ENCODE peak calls at places on chromosomes 1 and 21, in five cellular contexts. One of them, this sample, is unnamed.

GRCh38 chr1:43256675-43257570 is 12.9 kb upstream of the TMEM125 start:
- DNase-seq in IMR-90: no peak
- DNase-seq in NT2/D1: no peak
- DNase-seq in stimulated activated naive CD8-positive, alpha-beta T cell treated with anti-CD3 and anti-CD28 coated beads, Interleukin-15, Interleukin-2, amounts not matched to agents 100 U/mL and 50 U/mL, for 24 hours: no peak
- DNase-seq in stimulated activated CD4-positive, alpha-beta T cell treated with anti-CD3 and anti-CD28 coated beads, Interleukin-12 subunit alpha, Interleukin-12 subunit beta, amount 100 ng/mL, for 24 hours: no peak
- DNase-seq in this sample: no peak

GRCh38 chr1:34915521-34915920 is 13.9 kb downstream of the DLGAP3 start:
- DNase-seq in IMR-90: no peak
- DNase-seq in NT2/D1: no peak
- DNase-seq in stimulated activated naive CD8-positive, alpha-beta T cell treated with anti-CD3 and anti-CD28 coated beads, Interleukin-15, Interleukin-2, amounts not matched to agents 100 U/mL and 50 U/mL, for 24 hours: no peak
- DNase-seq in stimulated activated CD4-positive, alpha-beta T cell treated with anti-CD3 and anti-CD28 coated beads, Interleukin-12 subunit alpha, Interleukin-12 subunit beta, amount 100 ng/mL, for 24 hours: no peak
- DNase-seq in this sample: no peak

GRCh38 chr1:174413632-174414031 is 34.1 kb upstream of the GPR52 start:
- DNase-seq in IMR-90: no peak
- DNase-seq in NT2/D1: peak
- DNase-seq in stimulated activated naive CD8-positive, alpha-beta T cell treated with anti-CD3 and anti-CD28 coated beads, Interleukin-15, Interleukin-2, amounts not matched to agents 100 U/mL and 50 U/mL, for 24 hours: no peak
- DNase-seq in stimulated activated CD4-positive, alpha-beta T cell treated with anti-CD3 and anti-CD28 coated beads, Interleukin-12 subunit alpha, Interleukin-12 subunit beta, amount 100 ng/mL, for 24 hours: no peak
- DNase-seq in this sample: peak

GRCh38 chr1:232435746-232436145 is 194.2 kb downstream of the SIPA1L2 start:
- DNase-seq in IMR-90: peak
- DNase-seq in NT2/D1: no peak
- DNase-seq in stimulated activated naive CD8-positive, alpha-beta T cell treated with anti-CD3 and anti-CD28 coated beads, Interleukin-15, Interleukin-2, amounts not matched to agents 100 U/mL and 50 U/mL, for 24 hours: no peak
- DNase-seq in stimulated activated CD4-positive, alpha-beta T cell treated with anti-CD3 and anti-CD28 coated beads, Interleukin-12 subunit alpha, Interleukin-12 subunit beta, amount 100 ng/mL, for 24 hours: no peak
- DNase-seq in this sample: no peak

GRCh38 chr21:35189077-35189863 is 140.2 kb upstream of the RUNX1 start:
- DNase-seq in IMR-90: peak
- DNase-seq in NT2/D1: no peak
- DNase-seq in stimulated activated naive CD8-positive, alpha-beta T cell treated with anti-CD3 and anti-CD28 coated beads, Interleukin-15, Interleukin-2, amounts not matched to agents 100 U/mL and 50 U/mL, for 24 hours: no peak
- DNase-seq in stimulated activated CD4-positive, alpha-beta T cell treated with anti-CD3 and anti-CD28 coated beads, Interleukin-12 subunit alpha, Interleukin-12 subunit beta, amount 100 ng/mL, for 24 hours: no peak
- DNase-seq in this sample: no peak

GRCh38 chr1:52551476-52552235 is 1.2 kb downstream of the TUT4 start:
- DNase-seq in IMR-90: peak
- DNase-seq in NT2/D1: no peak
- DNase-seq in stimulated activated naive CD8-positive, alpha-beta T cell treated with anti-CD3 and anti-CD28 coated beads, Interleukin-15, Interleukin-2, amounts not matched to agents 100 U/mL and 50 U/mL, for 24 hours: peak
- DNase-seq in stimulated activated CD4-positive, alpha-beta T cell treated with anti-CD3 and anti-CD28 coated beads, Interleukin-12 subunit alpha, Interleukin-12 subunit beta, amount 100 ng/mL, for 24 hours: no peak
- DNase-seq in this sample: no peak

GRCh38 chr1:31102501-31102950 is 37.0 kb upstream of the PUM1 start:
- DNase-seq in IMR-90: peak
- DNase-seq in NT2/D1: peak
- DNase-seq in stimulated activated naive CD8-positive, alpha-beta T cell treated with anti-CD3 and anti-CD28 coated beads, Interleukin-15, Interleukin-2, amounts not matched to agents 100 U/mL and 50 U/mL, for 24 hours: no peak
- DNase-seq in stimulated activated CD4-positive, alpha-beta T cell treated with anti-CD3 and anti-CD28 coated beads, Interleukin-12 subunit alpha, Interleukin-12 subunit beta, amount 100 ng/mL, for 24 hours: no peak
- DNase-seq in this sample: no peak

GRCh38 chr1:173224280-173224886 is 17.3 kb upstream of the TNFSF4 start:
- DNase-seq in IMR-90: peak
- DNase-seq in NT2/D1: no peak
- DNase-seq in stimulated activated naive CD8-positive, alpha-beta T cell treated with anti-CD3 and anti-CD28 coated beads, Interleukin-15, Interleukin-2, amounts not matched to agents 100 U/mL and 50 U/mL, for 24 hours: no peak
- DNase-seq in stimulated activated CD4-positive, alpha-beta T cell treated with anti-CD3 and anti-CD28 coated beads, Interleukin-12 subunit alpha, Interleukin-12 subunit beta, amount 100 ng/mL, for 24 hours: no peak
- DNase-seq in this sample: no peak

GRCh38 chr1:233993651-233994050 is 89.2 kb downstream of the SLC35F3 start:
- DNase-seq in IMR-90: no peak
- DNase-seq in NT2/D1: no peak
- DNase-seq in stimulated activated naive CD8-positive, alpha-beta T cell treated with anti-CD3 and anti-CD28 coated beads, Interleukin-15, Interleukin-2, amounts not matched to agents 100 U/mL and 50 U/mL, for 24 hours: no peak
- DNase-seq in stimulated activated CD4-positive, alpha-beta T cell treated with anti-CD3 and anti-CD28 coated beads, Interleukin-12 subunit alpha, Interleukin-12 subunit beta, amount 100 ng/mL, for 24 hours: no peak
- DNase-seq in this sample: no peak

GRCh38 chr1:95532335-95532734 is 298.3 kb downstream of the RWDD3 start:
- DNase-seq in IMR-90: no peak
- DNase-seq in NT2/D1: no peak
- DNase-seq in stimulated activated naive CD8-positive, alpha-beta T cell treated with anti-CD3 and anti-CD28 coated beads, Interleukin-15, Interleukin-2, amounts not matched to agents 100 U/mL and 50 U/mL, for 24 hours: no peak
- DNase-seq in stimulated activated CD4-positive, alpha-beta T cell treated with anti-CD3 and anti-CD28 coated beads, Interleukin-12 subunit alpha, Interleukin-12 subunit beta, amount 100 ng/mL, for 24 hours: no peak
- DNase-seq in this sample: no peak

GRCh38 chr1:9269078-9269501 is 23.6 kb upstream of the SPSB1 start:
- DNase-seq in IMR-90: no peak
- DNase-seq in NT2/D1: no peak
- DNase-seq in stimulated activated naive CD8-positive, alpha-beta T cell treated with anti-CD3 and anti-CD28 coated beads, Interleukin-15, Interleukin-2, amounts not matched to agents 100 U/mL and 50 U/mL, for 24 hours: no peak
- DNase-seq in stimulated activated CD4-positive, alpha-beta T cell treated with anti-CD3 and anti-CD28 coated beads, Interleukin-12 subunit alpha, Interleukin-12 subunit beta, amount 100 ng/mL, for 24 hours: no peak
- DNase-seq in this sample: no peak

GRCh38 chr1:203026666-203027663 is 674 bp downstream of the PPFIA4 start:
- DNase-seq in IMR-90: no peak
- DNase-seq in NT2/D1: no peak
- DNase-seq in stimulated activated naive CD8-positive, alpha-beta T cell treated with anti-CD3 and anti-CD28 coated beads, Interleukin-15, Interleukin-2, amounts not matched to agents 100 U/mL and 50 U/mL, for 24 hours: peak
- DNase-seq in stimulated activated CD4-positive, alpha-beta T cell treated with anti-CD3 and anti-CD28 coated beads, Interleukin-12 subunit alpha, Interleukin-12 subunit beta, amount 100 ng/mL, for 24 hours: no peak
- DNase-seq in this sample: no peak

GRCh38 chr1:218330043-218330623 is 15.0 kb upstream of the TGFB2 start:
- DNase-seq in IMR-90: peak
- DNase-seq in NT2/D1: no peak
- DNase-seq in stimulated activated naive CD8-positive, alpha-beta T cell treated with anti-CD3 and anti-CD28 coated beads, Interleukin-15, Interleukin-2, amounts not matched to agents 100 U/mL and 50 U/mL, for 24 hours: no peak
- DNase-seq in stimulated activated CD4-positive, alpha-beta T cell treated with anti-CD3 and anti-CD28 coated beads, Interleukin-12 subunit alpha, Interleukin-12 subunit beta, amount 100 ng/mL, for 24 hours: no peak
- DNase-seq in this sample: no peak

GRCh38 chr1:25590096-25590824 is 26.3 kb upstream of the MAN1C1 start:
- DNase-seq in IMR-90: peak
- DNase-seq in NT2/D1: no peak
- DNase-seq in stimulated activated naive CD8-positive, alpha-beta T cell treated with anti-CD3 and anti-CD28 coated beads, Interleukin-15, Interleukin-2, amounts not matched to agents 100 U/mL and 50 U/mL, for 24 hours: no peak
- DNase-seq in stimulated activated CD4-positive, alpha-beta T cell treated with anti-CD3 and anti-CD28 coated beads, Interleukin-12 subunit alpha, Interleukin-12 subunit beta, amount 100 ng/mL, for 24 hours: no peak
- DNase-seq in this sample: no peak

GRCh38 chr1:184212649-184213314 is 161.3 kb downstream of the TSEN15 start:
- DNase-seq in IMR-90: peak
- DNase-seq in NT2/D1: peak
- DNase-seq in stimulated activated naive CD8-positive, alpha-beta T cell treated with anti-CD3 and anti-CD28 coated beads, Interleukin-15, Interleukin-2, amounts not matched to agents 100 U/mL and 50 U/mL, for 24 hours: no peak
- DNase-seq in stimulated activated CD4-positive, alpha-beta T cell treated with anti-CD3 and anti-CD28 coated beads, Interleukin-12 subunit alpha, Interleukin-12 subunit beta, amount 100 ng/mL, for 24 hours: no peak
- DNase-seq in this sample: no peak

GRCh38 chr1:67793562-67793961 is 39.7 kb downstream of the GNG12 start:
- DNase-seq in IMR-90: peak
- DNase-seq in NT2/D1: no peak
- DNase-seq in stimulated activated naive CD8-positive, alpha-beta T cell treated with anti-CD3 and anti-CD28 coated beads, Interleukin-15, Interleukin-2, amounts not matched to agents 100 U/mL and 50 U/mL, for 24 hours: no peak
- DNase-seq in stimulated activated CD4-positive, alpha-beta T cell treated with anti-CD3 and anti-CD28 coated beads, Interleukin-12 subunit alpha, Interleukin-12 subunit beta, amount 100 ng/mL, for 24 hours: no peak
- DNase-seq in this sample: no peak

GRCh38 chr1:192724670-192725069 is 84.2 kb upstream of the RGS2 start:
- DNase-seq in IMR-90: peak
- DNase-seq in NT2/D1: no peak
- DNase-seq in stimulated activated naive CD8-positive, alpha-beta T cell treated with anti-CD3 and anti-CD28 coated beads, Interleukin-15, Interleukin-2, amounts not matched to agents 100 U/mL and 50 U/mL, for 24 hours: no peak
- DNase-seq in stimulated activated CD4-positive, alpha-beta T cell treated with anti-CD3 and anti-CD28 coated beads, Interleukin-12 subunit alpha, Interleukin-12 subunit beta, amount 100 ng/mL, for 24 hours: no peak
- DNase-seq in this sample: no peak

GRCh38 chr21:17612023-17612564 is 607 bp downstream of the BTG3 start:
- DNase-seq in IMR-90: peak
- DNase-seq in NT2/D1: peak
- DNase-seq in stimulated activated naive CD8-positive, alpha-beta T cell treated with anti-CD3 and anti-CD28 coated beads, Interleukin-15, Interleukin-2, amounts not matched to agents 100 U/mL and 50 U/mL, for 24 hours: peak
- DNase-seq in stimulated activated CD4-positive, alpha-beta T cell treated with anti-CD3 and anti-CD28 coated beads, Interleukin-12 subunit alpha, Interleukin-12 subunit beta, amount 100 ng/mL, for 24 hours: peak
- DNase-seq in this sample: peak

GRCh38 chr1:183543619-183544204 is 46.5 kb downstream of the NCF2 start:
- DNase-seq in IMR-90: peak
- DNase-seq in NT2/D1: peak
- DNase-seq in stimulated activated naive CD8-positive, alpha-beta T cell treated with anti-CD3 and anti-CD28 coated beads, Interleukin-15, Interleukin-2, amounts not matched to agents 100 U/mL and 50 U/mL, for 24 hours: no peak
- DNase-seq in stimulated activated CD4-positive, alpha-beta T cell treated with anti-CD3 and anti-CD28 coated beads, Interleukin-12 subunit alpha, Interleukin-12 subunit beta, amount 100 ng/mL, for 24 hours: no peak
- DNase-seq in this sample: peak

GRCh38 chr1:183711691-183712401 is 58.7 kb upstream of the APOBEC4 start:
- DNase-seq in IMR-90: peak
- DNase-seq in NT2/D1: no peak
- DNase-seq in stimulated activated naive CD8-positive, alpha-beta T cell treated with anti-CD3 and anti-CD28 coated beads, Interleukin-15, Interleukin-2, amounts not matched to agents 100 U/mL and 50 U/mL, for 24 hours: no peak
- DNase-seq in stimulated activated CD4-positive, alpha-beta T cell treated with anti-CD3 and anti-CD28 coated beads, Interleukin-12 subunit alpha, Interleukin-12 subunit beta, amount 100 ng/mL, for 24 hours: no peak
- DNase-seq in this sample: no peak

GRCh38 chr1:61914823-61915482 is 172.7 kb downstream of the PATJ start:
- DNase-seq in IMR-90: no peak
- DNase-seq in NT2/D1: no peak
- DNase-seq in stimulated activated naive CD8-positive, alpha-beta T cell treated with anti-CD3 and anti-CD28 coated beads, Interleukin-15, Interleukin-2, amounts not matched to agents 100 U/mL and 50 U/mL, for 24 hours: no peak
- DNase-seq in stimulated activated CD4-positive, alpha-beta T cell treated with anti-CD3 and anti-CD28 coated beads, Interleukin-12 subunit alpha, Interleukin-12 subunit beta, amount 100 ng/mL, for 24 hours: no peak
- DNase-seq in this sample: no peak

GRCh38 chr1:181101581-181102226 is 13.2 kb downstream of the IER5 start:
- DNase-seq in IMR-90: peak
- DNase-seq in NT2/D1: peak
- DNase-seq in stimulated activated naive CD8-positive, alpha-beta T cell treated with anti-CD3 and anti-CD28 coated beads, Interleukin-15, Interleukin-2, amounts not matched to agents 100 U/mL and 50 U/mL, for 24 hours: no peak
- DNase-seq in stimulated activated CD4-positive, alpha-beta T cell treated with anti-CD3 and anti-CD28 coated beads, Interleukin-12 subunit alpha, Interleukin-12 subunit beta, amount 100 ng/mL, for 24 hours: no peak
- DNase-seq in this sample: no peak

GRCh38 chr21:25578070-25578961 is 29.0 kb downstream of the MRPL39 start:
- DNase-seq in IMR-90: peak
- DNase-seq in NT2/D1: no peak
- DNase-seq in stimulated activated naive CD8-positive, alpha-beta T cell treated with anti-CD3 and anti-CD28 coated beads, Interleukin-15, Interleukin-2, amounts not matched to agents 100 U/mL and 50 U/mL, for 24 hours: peak
- DNase-seq in stimulated activated CD4-positive, alpha-beta T cell treated with anti-CD3 and anti-CD28 coated beads, Interleukin-12 subunit alpha, Interleukin-12 subunit beta, amount 100 ng/mL, for 24 hours: no peak
- DNase-seq in this sample: no peak

GRCh38 chr1:46061146-46061545 is 71.3 kb downstream of the PIK3R3 start:
- DNase-seq in IMR-90: no peak
- DNase-seq in NT2/D1: no peak
- DNase-seq in stimulated activated naive CD8-positive, alpha-beta T cell treated with anti-CD3 and anti-CD28 coated beads, Interleukin-15, Interleukin-2, amounts not matched to agents 100 U/mL and 50 U/mL, for 24 hours: no peak
- DNase-seq in stimulated activated CD4-positive, alpha-beta T cell treated with anti-CD3 and anti-CD28 coated beads, Interleukin-12 subunit alpha, Interleukin-12 subunit beta, amount 100 ng/mL, for 24 hours: no peak
- DNase-seq in this sample: no peak

GRCh38 chr1:244065063-244065788 is 14.1 kb downstream of the ZBTB18 start:
- DNase-seq in IMR-90: peak
- DNase-seq in NT2/D1: no peak
- DNase-seq in stimulated activated naive CD8-positive, alpha-beta T cell treated with anti-CD3 and anti-CD28 coated beads, Interleukin-15, Interleukin-2, amounts not matched to agents 100 U/mL and 50 U/mL, for 24 hours: no peak
- DNase-seq in stimulated activated CD4-positive, alpha-beta T cell treated with anti-CD3 and anti-CD28 coated beads, Interleukin-12 subunit alpha, Interleukin-12 subunit beta, amount 100 ng/mL, for 24 hours: no peak
- DNase-seq in this sample: no peak

GRCh38 chr1:43454270-43455011 is 710 bp upstream of the HYI start:
- DNase-seq in IMR-90: peak
- DNase-seq in NT2/D1: peak
- DNase-seq in stimulated activated naive CD8-positive, alpha-beta T cell treated with anti-CD3 and anti-CD28 coated beads, Interleukin-15, Interleukin-2, amounts not matched to agents 100 U/mL and 50 U/mL, for 24 hours: peak
- DNase-seq in stimulated activated CD4-positive, alpha-beta T cell treated with anti-CD3 and anti-CD28 coated beads, Interleukin-12 subunit alpha, Interleukin-12 subunit beta, amount 100 ng/mL, for 24 hours: no peak
- DNase-seq in this sample: peak

GRCh38 chr1:223018534-223018933 is 124.5 kb downstream of the TLR5 start:
- DNase-seq in IMR-90: no peak
- DNase-seq in NT2/D1: no peak
- DNase-seq in stimulated activated naive CD8-positive, alpha-beta T cell treated with anti-CD3 and anti-CD28 coated beads, Interleukin-15, Interleukin-2, amounts not matched to agents 100 U/mL and 50 U/mL, for 24 hours: no peak
- DNase-seq in stimulated activated CD4-positive, alpha-beta T cell treated with anti-CD3 and anti-CD28 coated beads, Interleukin-12 subunit alpha, Interleukin-12 subunit beta, amount 100 ng/mL, for 24 hours: no peak
- DNase-seq in this sample: no peak

GRCh38 chr1:183457449-183457848 is 14.8 kb upstream of the SMG7 start:
- DNase-seq in IMR-90: no peak
- DNase-seq in NT2/D1: no peak
- DNase-seq in stimulated activated naive CD8-positive, alpha-beta T cell treated with anti-CD3 and anti-CD28 coated beads, Interleukin-15, Interleukin-2, amounts not matched to agents 100 U/mL and 50 U/mL, for 24 hours: no peak
- DNase-seq in stimulated activated CD4-positive, alpha-beta T cell treated with anti-CD3 and anti-CD28 coated beads, Interleukin-12 subunit alpha, Interleukin-12 subunit beta, amount 100 ng/mL, for 24 hours: no peak
- DNase-seq in this sample: no peak

GRCh38 chr1:201626629-201627275 is 87.8 kb downstream of the NAV1 start:
- DNase-seq in IMR-90: no peak
- DNase-seq in NT2/D1: no peak
- DNase-seq in stimulated activated naive CD8-positive, alpha-beta T cell treated with anti-CD3 and anti-CD28 coated beads, Interleukin-15, Interleukin-2, amounts not matched to agents 100 U/mL and 50 U/mL, for 24 hours: no peak
- DNase-seq in stimulated activated CD4-positive, alpha-beta T cell treated with anti-CD3 and anti-CD28 coated beads, Interleukin-12 subunit alpha, Interleukin-12 subunit beta, amount 100 ng/mL, for 24 hours: no peak
- DNase-seq in this sample: no peak

GRCh38 chr1:45325816-45326506 is 734 bp upstream of the HPDL start:
- DNase-seq in IMR-90: no peak
- DNase-seq in NT2/D1: no peak
- DNase-seq in stimulated activated naive CD8-positive, alpha-beta T cell treated with anti-CD3 and anti-CD28 coated beads, Interleukin-15, Interleukin-2, amounts not matched to agents 100 U/mL and 50 U/mL, for 24 hours: no peak
- DNase-seq in stimulated activated CD4-positive, alpha-beta T cell treated with anti-CD3 and anti-CD28 coated beads, Interleukin-12 subunit alpha, Interleukin-12 subunit beta, amount 100 ng/mL, for 24 hours: no peak
- DNase-seq in this sample: no peak

GRCh38 chr1:47703161-47703825 is 265.4 kb downstream of the FOXD2 start:
- DNase-seq in IMR-90: no peak
- DNase-seq in NT2/D1: no peak
- DNase-seq in stimulated activated naive CD8-positive, alpha-beta T cell treated with anti-CD3 and anti-CD28 coated beads, Interleukin-15, Interleukin-2, amounts not matched to agents 100 U/mL and 50 U/mL, for 24 hours: no peak
- DNase-seq in stimulated activated CD4-positive, alpha-beta T cell treated with anti-CD3 and anti-CD28 coated beads, Interleukin-12 subunit alpha, Interleukin-12 subunit beta, amount 100 ng/mL, for 24 hours: no peak
- DNase-seq in this sample: no peak